ENCODE peak calls at places on chromosomes 16 and 17, in nine cellular contexts. One of them, this sample, is unnamed.

GRCh38 chr16:71520550-71520949 is 5.7 kb upstream of the CHST4 start:
- DNase-seq in iPS DF 19.7: no peak
- DNase-seq in trophoblast cell: peak; percentile 95
- DNase-seq in body of pancreas: no peak
- DNase-seq in retinal pigment epithelial cell: no peak
- DNase-seq in tibial artery: no peak
- DNase-seq in left cardiac atrium: no peak
- DNase-seq in head of caudate nucleus: no peak
- DNase-seq in breast epithelium: no peak
- DNase-seq in this sample: no peak

GRCh38 chr16:55470533-55471371 is 8.2 kb upstream of the MMP2 start:
- DNase-seq in iPS DF 19.7: no peak
- DNase-seq in trophoblast cell: peak; percentile 7
- DNase-seq in body of pancreas: peak; percentile 39
- DNase-seq in retinal pigment epithelial cell: no peak
- DNase-seq in tibial artery: peak; percentile 76
- DNase-seq in left cardiac atrium: no peak
- DNase-seq in head of caudate nucleus: no peak
- DNase-seq in breast epithelium: peak; percentile 76
- DNase-seq in this sample: no peak

GRCh38 chr16:50153648-50154368 is 702 bp downstream of the TENT4B start:
- DNase-seq in iPS DF 19.7: no peak
- DNase-seq in trophoblast cell: no peak
- DNase-seq in body of pancreas: peak; percentile 27
- DNase-seq in retinal pigment epithelial cell: no peak
- DNase-seq in tibial artery: no peak
- DNase-seq in left cardiac atrium: peak; percentile 46
- DNase-seq in head of caudate nucleus: peak; percentile 68
- DNase-seq in breast epithelium: no peak
- DNase-seq in this sample: peak; percentile 70

GRCh38 chr17:2102931-2103398 is 48.1 kb downstream of the HIC1 start:
- DNase-seq in iPS DF 19.7: no peak
- DNase-seq in trophoblast cell: no peak
- DNase-seq in body of pancreas: no peak
- DNase-seq in retinal pigment epithelial cell: peak; percentile 98
- DNase-seq in tibial artery: peak; percentile 7
- DNase-seq in left cardiac atrium: no peak
- DNase-seq in head of caudate nucleus: no peak
- DNase-seq in breast epithelium: no peak
- DNase-seq in this sample: no peak

GRCh38 chr17:8436169-8436932 is 667 bp downstream of the NDEL1 start:
- DNase-seq in iPS DF 19.7: peak; percentile 7
- DNase-seq in trophoblast cell: peak; percentile 46
- DNase-seq in body of pancreas: peak; percentile 68
- DNase-seq in retinal pigment epithelial cell: peak; percentile 14
- DNase-seq in tibial artery: peak; percentile 82
- DNase-seq in left cardiac atrium: peak; percentile 74
- DNase-seq in head of caudate nucleus: peak; percentile 75
- DNase-seq in breast epithelium: peak; percentile 67
- DNase-seq in this sample: peak; percentile 90

GRCh38 chr16:86018487-86018886 is 119.5 kb downstream of the IRF8 start:
- DNase-seq in iPS DF 19.7: no peak
- DNase-seq in trophoblast cell: peak; percentile 38
- DNase-seq in body of pancreas: peak; percentile 69
- DNase-seq in retinal pigment epithelial cell: no peak
- DNase-seq in tibial artery: peak; percentile 46
- DNase-seq in left cardiac atrium: peak; percentile 53
- DNase-seq in head of caudate nucleus: no peak
- DNase-seq in breast epithelium: no peak
- DNase-seq in this sample: peak; percentile 70

GRCh38 chr16:50858376-50858775 is 116.5 kb downstream of the CYLD start:
- DNase-seq in iPS DF 19.7: no peak
- DNase-seq in trophoblast cell: no peak
- DNase-seq in body of pancreas: no peak
- DNase-seq in retinal pigment epithelial cell: no peak
- DNase-seq in tibial artery: no peak
- DNase-seq in left cardiac atrium: no peak
- DNase-seq in head of caudate nucleus: no peak
- DNase-seq in breast epithelium: no peak
- DNase-seq in this sample: no peak

GRCh38 chr16:68774982-68775381 is 37.9 kb downstream of the CDH1 start:
- DNase-seq in iPS DF 19.7: no peak
- DNase-seq in trophoblast cell: peak; percentile 21
- DNase-seq in body of pancreas: no peak
- DNase-seq in retinal pigment epithelial cell: no peak
- DNase-seq in tibial artery: no peak
- DNase-seq in left cardiac atrium: no peak
- DNase-seq in head of caudate nucleus: no peak
- DNase-seq in breast epithelium: no peak
- DNase-seq in this sample: no peak

GRCh38 chr16:46972429-46972970 is 974 bp downstream of the DNAJA2 start:
- DNase-seq in iPS DF 19.7: no peak
- DNase-seq in trophoblast cell: no peak
- DNase-seq in body of pancreas: no peak
- DNase-seq in retinal pigment epithelial cell: no peak
- DNase-seq in tibial artery: no peak
- DNase-seq in left cardiac atrium: no peak
- DNase-seq in head of caudate nucleus: no peak
- DNase-seq in breast epithelium: peak; percentile 21
- DNase-seq in this sample: no peak

GRCh38 chr17:56751145-56751743 is 82.5 kb downstream of the C17orf67 start:
- DNase-seq in iPS DF 19.7: no peak
- DNase-seq in trophoblast cell: no peak
- DNase-seq in body of pancreas: no peak
- DNase-seq in retinal pigment epithelial cell: no peak
- DNase-seq in tibial artery: no peak
- DNase-seq in left cardiac atrium: no peak
- DNase-seq in head of caudate nucleus: no peak
- DNase-seq in breast epithelium: no peak
- DNase-seq in this sample: no peak